ENCODE peak calls at places on chromosome 20, in eight cellular contexts. J is GM12865, Q is GM23338, A is brain microvascular endothelial cell, H is AG04449, W is fibroblast of lung, F is AG09309, T is astrocyte of the spinal cord. D is an unnamed sample.

GRCh38 chr20:24963672-24964517 is 14.8 kb downstream of the CST7 start:
- DNase-seq in A (no peak), W (no peak), H (no peak), Q (no peak), F (no peak), J (no peak), T (no peak), D (no peak)

GRCh38 chr20:11850901-11851300 is 66.8 kb upstream of the BTBD3 start:
- DNase-seq in W (peak; percentile 56), T (peak; percentile 20), H (no peak), J (no peak), F (no peak), Q (no peak), A (peak; percentile 43), D (peak; percentile 92)

GRCh38 chr20:61582196-61582923 is 330.3 kb downstream of the CDH4 start:
- DNase-seq in W (no peak), F (no peak), A (no peak), H (no peak), T (no peak), J (no peak), Q (no peak), D (no peak)

GRCh38 chr20:49096212-49096730 is 50.2 kb downstream of the CSE1L start:
- DNase-seq in T (no peak), J (no peak), W (no peak), F (no peak), H (no peak), Q (no peak), A (no peak), D (no peak)

GRCh38 chr20:46229478-46229877 is 78.8 kb downstream of the CDH22 start:
- DNase-seq in Q (peak; percentile 54), F (no peak), H (no peak), A (no peak), J (no peak), W (no peak), T (no peak), D (no peak)

GRCh38 chr20:12051206-12052163 is 133.8 kb downstream of the BTBD3 start:
- DNase-seq in F (no peak), H (no peak), T (no peak), Q (no peak), A (no peak), W (no peak), J (no peak), D (no peak)

GRCh38 chr20:5569021-5569420 is 181.2 kb upstream of the SHLD1 start:
- DNase-seq in F (peak; percentile 3), H (no peak), Q (peak; percentile 27), A (peak; percentile 65), T (peak; percentile 61), J (peak; percentile 60), W (peak; percentile 69), D (peak; percentile 58)

GRCh38 chr20:21714297-21715192 is 9.1 kb downstream of the PAX1 start:
- DNase-seq in H (no peak), Q (peak; percentile 84), A (no peak), T (no peak), W (no peak), J (no peak), F (no peak), D (no peak)

GRCh38 chr20:37075932-37076685 is 19.7 kb downstream of the RBL1 start:
- DNase-seq in A (no peak), T (no peak), H (no peak), J (no peak), F (no peak), Q (no peak), W (no peak), D (peak; percentile 11)

GRCh38 chr20:25083141-25083772 is 1.3 kb upstream of the VSX1 start:
- DNase-seq in F (no peak), H (no peak), W (no peak), Q (peak; percentile 43), A (no peak), T (no peak), J (no peak), D (no peak)

GRCh38 chr20:3901028-3901746 is 12.0 kb downstream of the PANK2 start:
- DNase-seq in T (no peak), Q (no peak), H (no peak), J (no peak), A (no peak), F (no peak), W (peak; percentile 54), D (no peak)

GRCh38 chr20:14342910-14343309 is 5.5 kb upstream of the FLRT3 start:
- DNase-seq in T (no peak), W (no peak), J (no peak), H (no peak), F (no peak), A (no peak), Q (peak; percentile 10), D (no peak)

GRCh38 chr20:47540443-47541354 is 39.0 kb downstream of the NCOA3 start:
- DNase-seq in W (peak; percentile 20), J (no peak), Q (no peak), A (no peak), T (no peak), H (no peak), F (no peak), D (no peak)

GRCh38 chr20:54163402-54163801 is 10.4 kb downstream of the CYP24A1 start:
- DNase-seq in A (no peak), J (no peak), F (no peak), H (no peak), Q (no peak), T (no peak), W (no peak), D (no peak)

GRCh38 chr20:53654932-53655674 is 61.5 kb upstream of the ZNF217 start:
- DNase-seq in H (no peak), Q (no peak), J (peak; percentile 62), W (no peak), A (no peak), F (no peak), T (no peak), D (no peak)

GRCh38 chr20:10502098-10502526 is 67.0 kb downstream of the SLX4IP start:
- DNase-seq in W (no peak), J (no peak), A (no peak), T (no peak), Q (no peak), H (no peak), F (no peak), D (no peak)

GRCh38 chr20:59814835-59815340 is 118.5 kb downstream of the SYCP2 start:
- DNase-seq in F (no peak), Q (no peak), H (no peak), J (no peak), A (no peak), T (no peak), W (no peak), D (no peak)

GRCh38 chr20:39164642-39165041 is 202.5 kb downstream of the DHX35 start:
- DNase-seq in F (no peak), J (no peak), A (no peak), T (no peak), Q (no peak), H (no peak), W (no peak), D (no peak)
- TF ChIP-seq CTCF in F (no peak), J (no peak), A (no peak), T (no peak), Q (no peak), H (no peak), W (no peak), D (no peak)

DNA sequence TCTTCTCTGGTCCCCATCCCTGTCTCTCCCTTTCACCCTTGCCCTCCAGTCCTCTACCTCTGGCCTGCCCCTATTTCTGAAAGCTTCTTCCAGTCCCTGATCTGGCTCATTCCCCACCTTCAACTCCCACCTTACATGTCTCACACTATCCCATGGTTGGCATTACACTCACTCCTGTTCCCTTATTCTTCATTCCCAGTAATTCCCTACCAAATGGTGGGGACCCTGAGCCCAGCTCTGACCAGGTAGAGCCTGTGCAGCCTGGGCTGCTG is 6.4 kb downstream of the TP53INP2 start:
- DNase-seq in H (no peak), F (no peak), W (no peak), A (no peak), T (no peak), Q (no peak), J (no peak), D (no peak)
- H3K4me3 ChIP-seq in H (peak overlapping the region; percentile 63), F (peak overlapping the region; percentile 41), W (peak overlapping the region; percentile 20), A (peak overlapping the region; percentile 51), T (peak overlapping the region; percentile 50), Q (peak overlapping the region; percentile 94), J (peak overlapping the region; percentile 80), D (peak overlapping the region; percentile 40)

GRCh38 chr20:44495802-44496481 is 20.3 kb downstream of the TTPAL start:
- DNase-seq in A (peak; percentile 97), Q (no peak), H (peak; percentile 97), J (peak; percentile 71), T (peak; percentile 95), F (peak; percentile 99), W (peak; percentile 93), D (peak; percentile 99)

GRCh38 chr20:44495257-44495656 is 19.6 kb downstream of the TTPAL start:
- DNase-seq in H (peak; percentile 82), W (peak; percentile 86), A (peak; percentile 52), Q (no peak), F (peak; percentile 73), J (no peak), T (peak; percentile 83), D (peak; percentile 94)

GRCh38 chr20:44491635-44492395 is 16.1 kb downstream of the TTPAL start:
- DNase-seq in Q (no peak), F (no peak), A (peak; percentile 67), T (peak; percentile 42), W (peak; percentile 69), H (no peak), J (no peak), D (peak; percentile 41)

GRCh38 chr20:44494681-44495080 is 19.0 kb downstream of the TTPAL start:
- DNase-seq in Q (no peak), W (no peak), H (no peak), J (no peak), A (peak; percentile 28), T (no peak), F (no peak), D (no peak)

GRCh38 chr20:44494266-44494665 is 18.6 kb downstream of the TTPAL start:
- DNase-seq in T (peak; percentile 73), A (peak; percentile 65), J (peak; percentile 40), H (peak; percentile 47), Q (no peak), F (no peak), W (peak; percentile 70), D (no peak)
- TF ChIP-seq CTCF in T (no peak), A (peak; percentile 21), J (no peak), H (no peak), Q (no peak), F (no peak), W (no peak), D (no peak)

GRCh38 chr20:57400821-57401564 is 9.8 kb downstream of the RBM38 start:
- DNase-seq in J (peak; percentile 58), A (no peak), W (no peak), H (no peak), T (no peak), F (no peak), Q (no peak), D (no peak)

GRCh38 chr20:57398901-57399535 is 7.8 kb downstream of the RBM38 start:
- DNase-seq in H (no peak), F (no peak), J (no peak), T (no peak), A (no peak), W (no peak), Q (no peak), D (no peak)

GRCh38 chr20:57399587-57400261 is 8.5 kb downstream of the RBM38 start:
- DNase-seq in W (no peak), H (no peak), A (no peak), F (no peak), Q (no peak), T (no peak), J (peak; percentile 92), D (no peak)

GRCh38 chr20:57401565-57401918 is 10.3 kb downstream of the RBM38 start:
- DNase-seq in W (no peak), T (no peak), A (no peak), H (no peak), Q (no peak), F (no peak), J (no peak), D (no peak)

GRCh38 chr20:57400262-57400701 is 9.1 kb downstream of the RBM38 start:
- DNase-seq in H (no peak), T (no peak), Q (no peak), A (no peak), F (no peak), W (no peak), J (peak; percentile 60), D (no peak)
- H3K4me3 ChIP-seq in H (no peak overlapping the region), T (no peak overlapping the region), Q (no peak overlapping the region), A (no peak overlapping the region), F (no peak overlapping the region), W (no peak overlapping the region), J (peak overlapping the region; percentile 57), D (no peak overlapping the region)